ENCODE peak calls at places on chromosomes 5 and 9, in five cellular contexts. One of them, this sample, is unnamed.

GRCh38 chr5:115634343-115635132 is 8.7 kb upstream of the TMED7 start:
- DNase-seq in fibroblast of the conjunctiva: peak
- DNase-seq in fibroblast of the aortic adventitia: peak
- DNase-seq in posterior vena cava: peak
- DNase-seq in body of pancreas: peak
- DNase-seq in this sample: peak

GRCh38 chr9:96189995-96190394 is 112.0 kb downstream of the HSD17B3 start:
- DNase-seq in fibroblast of the conjunctiva: no peak
- DNase-seq in fibroblast of the aortic adventitia: no peak
- DNase-seq in posterior vena cava: peak
- DNase-seq in body of pancreas: no peak
- DNase-seq in this sample: no peak

GRCh38 chr9:131854906-131855504 is 115.1 kb upstream of the RAPGEF1 start:
- DNase-seq in fibroblast of the conjunctiva: no peak
- DNase-seq in fibroblast of the aortic adventitia: peak
- DNase-seq in posterior vena cava: no peak
- DNase-seq in body of pancreas: no peak
- DNase-seq in this sample: peak

GRCh38 chr9:110626109-110626829 is 42.3 kb upstream of the MUSK start:
- DNase-seq in fibroblast of the conjunctiva: peak
- DNase-seq in fibroblast of the aortic adventitia: peak
- DNase-seq in posterior vena cava: no peak
- DNase-seq in body of pancreas: no peak
- DNase-seq in this sample: peak

GRCh38 chr9:16358751-16359150 is 511.7 kb downstream of the BNC2 start:
- DNase-seq in fibroblast of the conjunctiva: no peak
- DNase-seq in fibroblast of the aortic adventitia: no peak
- DNase-seq in posterior vena cava: no peak
- DNase-seq in body of pancreas: no peak
- DNase-seq in this sample: no peak

GRCh38 chr5:131042021-131042789 is 122.9 kb downstream of the HINT1 start:
- DNase-seq in fibroblast of the conjunctiva: no peak
- DNase-seq in fibroblast of the aortic adventitia: no peak
- DNase-seq in posterior vena cava: no peak
- DNase-seq in body of pancreas: no peak
- DNase-seq in this sample: no peak

GRCh38 chr9:131282688-131283422 is 6.5 kb upstream of the FAM78A start:
- DNase-seq in fibroblast of the conjunctiva: no peak
- DNase-seq in fibroblast of the aortic adventitia: no peak
- DNase-seq in posterior vena cava: no peak
- DNase-seq in body of pancreas: no peak
- DNase-seq in this sample: peak

GRCh38 chr5:132254321-132254977 is 3.0 kb upstream of the PDLIM4 start:
- DNase-seq in fibroblast of the conjunctiva: no peak
- DNase-seq in fibroblast of the aortic adventitia: peak
- DNase-seq in posterior vena cava: peak
- DNase-seq in body of pancreas: peak
- DNase-seq in this sample: no peak

GRCh38 chr9:124869986-124870560 is 8.1 kb downstream of the ARPC5L start:
- DNase-seq in fibroblast of the conjunctiva: no peak
- DNase-seq in fibroblast of the aortic adventitia: no peak
- DNase-seq in posterior vena cava: peak
- DNase-seq in body of pancreas: peak
- DNase-seq in this sample: peak

GRCh38 chr9:71630371-71630770 is 137.9 kb downstream of the CEMIP2 start:
- DNase-seq in fibroblast of the conjunctiva: no peak
- DNase-seq in fibroblast of the aortic adventitia: no peak
- DNase-seq in posterior vena cava: no peak
- DNase-seq in body of pancreas: no peak
- DNase-seq in this sample: no peak

GRCh38 chr5:175385691-175386360 is 58.2 kb downstream of the DRD1 start:
- DNase-seq in fibroblast of the conjunctiva: no peak
- DNase-seq in fibroblast of the aortic adventitia: no peak
- DNase-seq in posterior vena cava: no peak
- DNase-seq in body of pancreas: no peak
- DNase-seq in this sample: peak

GRCh38 chr5:124859027-124859426 is 112.6 kb upstream of the ZNF608 start:
- DNase-seq in fibroblast of the conjunctiva: no peak
- DNase-seq in fibroblast of the aortic adventitia: no peak
- DNase-seq in posterior vena cava: no peak
- DNase-seq in body of pancreas: no peak
- DNase-seq in this sample: no peak

GRCh38 chr5:14386882-14387575 is 194.6 kb upstream of the OTULINL start:
- DNase-seq in fibroblast of the conjunctiva: no peak
- DNase-seq in fibroblast of the aortic adventitia: no peak
- DNase-seq in posterior vena cava: no peak
- DNase-seq in body of pancreas: no peak
- DNase-seq in this sample: peak

GRCh38 chr5:124263680-124264491 is 482.6 kb downstream of the ZNF608 start:
- DNase-seq in fibroblast of the conjunctiva: no peak
- DNase-seq in fibroblast of the aortic adventitia: no peak
- DNase-seq in posterior vena cava: no peak
- DNase-seq in body of pancreas: peak
- DNase-seq in this sample: no peak

GRCh38 chr9:121179930-121180681 is 21.6 kb downstream of the RAB14 start:
- DNase-seq in fibroblast of the conjunctiva: no peak
- DNase-seq in fibroblast of the aortic adventitia: no peak
- DNase-seq in posterior vena cava: no peak
- DNase-seq in body of pancreas: no peak
- DNase-seq in this sample: no peak

GRCh38 chr5:32232441-32233219 is 58.5 kb upstream of the GOLPH3 start:
- DNase-seq in fibroblast of the conjunctiva: peak
- DNase-seq in fibroblast of the aortic adventitia: peak
- DNase-seq in posterior vena cava: peak
- DNase-seq in body of pancreas: peak
- DNase-seq in this sample: peak

GRCh38 chr9:80522465-80522864 is 950.7 kb downstream of the TLE4 start:
- DNase-seq in fibroblast of the conjunctiva: no peak
- DNase-seq in fibroblast of the aortic adventitia: no peak
- DNase-seq in posterior vena cava: no peak
- DNase-seq in body of pancreas: no peak
- DNase-seq in this sample: peak

GRCh38 chr5:165029471-165029870 is 1524.1 kb downstream of the MAT2B start:
- DNase-seq in fibroblast of the conjunctiva: no peak
- DNase-seq in fibroblast of the aortic adventitia: no peak
- DNase-seq in posterior vena cava: no peak
- DNase-seq in body of pancreas: peak
- DNase-seq in this sample: peak

GRCh38 chr5:79263-79662 is 12.7 kb upstream of the PLEKHG4B start:
- DNase-seq in fibroblast of the conjunctiva: no peak
- DNase-seq in fibroblast of the aortic adventitia: no peak
- DNase-seq in posterior vena cava: no peak
- DNase-seq in body of pancreas: no peak
- DNase-seq in this sample: no peak

GRCh38 chr9:83955985-83956287 is 24.1 kb downstream of the HNRNPK start:
- DNase-seq in fibroblast of the conjunctiva: no peak
- DNase-seq in fibroblast of the aortic adventitia: no peak
- DNase-seq in posterior vena cava: no peak
- DNase-seq in body of pancreas: no peak
- DNase-seq in this sample: no peak

GRCh38 chr9:4717815-4718214 is 23.2 kb downstream of the AK3 start:
- DNase-seq in fibroblast of the conjunctiva: no peak
- DNase-seq in fibroblast of the aortic adventitia: no peak
- DNase-seq in posterior vena cava: no peak
- DNase-seq in body of pancreas: no peak
- DNase-seq in this sample: no peak

GRCh38 chr5:6190838-6191237 is 187.5 kb downstream of the MED10 start:
- DNase-seq in fibroblast of the conjunctiva: no peak
- DNase-seq in fibroblast of the aortic adventitia: no peak
- DNase-seq in posterior vena cava: no peak
- DNase-seq in body of pancreas: no peak
- DNase-seq in this sample: no peak

GRCh38 chr9:90641868-90642558 is 611 bp downstream of the DIRAS2 start:
- DNase-seq in fibroblast of the conjunctiva: no peak
- DNase-seq in fibroblast of the aortic adventitia: peak
- DNase-seq in posterior vena cava: no peak
- DNase-seq in body of pancreas: no peak
- DNase-seq in this sample: no peak

GRCh38 chr5:164302533-164303235 is 797.3 kb downstream of the MAT2B start:
- DNase-seq in fibroblast of the conjunctiva: no peak
- DNase-seq in fibroblast of the aortic adventitia: peak
- DNase-seq in posterior vena cava: no peak
- DNase-seq in body of pancreas: no peak
- DNase-seq in this sample: peak

GRCh38 chr9:79768199-79768598 is 196.4 kb downstream of the TLE4 start:
- DNase-seq in fibroblast of the conjunctiva: peak
- DNase-seq in fibroblast of the aortic adventitia: peak
- DNase-seq in posterior vena cava: no peak
- DNase-seq in body of pancreas: no peak
- DNase-seq in this sample: no peak

GRCh38 chr5:76737846-76738245 is 21.9 kb downstream of the F2R start:
- DNase-seq in fibroblast of the conjunctiva: no peak
- DNase-seq in fibroblast of the aortic adventitia: no peak
- DNase-seq in posterior vena cava: no peak
- DNase-seq in body of pancreas: no peak
- DNase-seq in this sample: no peak

GRCh38 chr5:102711525-102712240 is 43.4 kb upstream of the PAM start:
- DNase-seq in fibroblast of the conjunctiva: no peak
- DNase-seq in fibroblast of the aortic adventitia: no peak
- DNase-seq in posterior vena cava: no peak
- DNase-seq in body of pancreas: no peak
- DNase-seq in this sample: no peak

GRCh38 chr5:72141440-72142271 is 34.4 kb downstream of the MAP1B start:
- DNase-seq in fibroblast of the conjunctiva: peak
- DNase-seq in fibroblast of the aortic adventitia: peak
- DNase-seq in posterior vena cava: no peak
- DNase-seq in body of pancreas: no peak
- DNase-seq in this sample: peak

GRCh38 chr9:110058304-110058953 is 149.5 kb downstream of the C9orf152 start:
- DNase-seq in fibroblast of the conjunctiva: no peak
- DNase-seq in fibroblast of the aortic adventitia: peak
- DNase-seq in posterior vena cava: no peak
- DNase-seq in body of pancreas: peak
- DNase-seq in this sample: peak

GRCh38 chr9:20242767-20243166 is 379.5 kb downstream of the MLLT3 start:
- DNase-seq in fibroblast of the conjunctiva: no peak
- DNase-seq in fibroblast of the aortic adventitia: no peak
- DNase-seq in posterior vena cava: no peak
- DNase-seq in body of pancreas: no peak
- DNase-seq in this sample: no peak

GRCh38 chr9:131487621-131488031 is 15.1 kb upstream of the POMT1 start:
- DNase-seq in fibroblast of the conjunctiva: no peak
- DNase-seq in fibroblast of the aortic adventitia: no peak
- DNase-seq in posterior vena cava: no peak
- DNase-seq in body of pancreas: no peak
- DNase-seq in this sample: no peak

GRCh38 chr9:75636427-75637045 is 253.9 kb upstream of the PCSK5 start:
- DNase-seq in fibroblast of the conjunctiva: no peak
- DNase-seq in fibroblast of the aortic adventitia: no peak
- DNase-seq in posterior vena cava: no peak
- DNase-seq in body of pancreas: no peak
- DNase-seq in this sample: no peak

GRCh38 chr5:151014680-151015343 is 5.6 kb upstream of the GPX3 start:
- DNase-seq in fibroblast of the conjunctiva: no peak
- DNase-seq in fibroblast of the aortic adventitia: no peak
- DNase-seq in posterior vena cava: peak
- DNase-seq in body of pancreas: no peak
- DNase-seq in this sample: no peak

GRCh38 chr5:131264453-131265200 is 774 bp downstream of the CDC42SE2 start:
- DNase-seq in fibroblast of the conjunctiva: no peak
- DNase-seq in fibroblast of the aortic adventitia: peak
- DNase-seq in posterior vena cava: peak
- DNase-seq in body of pancreas: peak
- DNase-seq in this sample: peak

GRCh38 chr5:77066823-77067442 is 20.2 kb downstream of the ZBED3 start:
- DNase-seq in fibroblast of the conjunctiva: peak
- DNase-seq in fibroblast of the aortic adventitia: peak
- DNase-seq in posterior vena cava: peak
- DNase-seq in body of pancreas: no peak
- DNase-seq in this sample: peak

GRCh38 chr5:118832974-118833373 is 155.4 kb downstream of the DTWD2 start:
- DNase-seq in fibroblast of the conjunctiva: no peak
- DNase-seq in fibroblast of the aortic adventitia: no peak
- DNase-seq in posterior vena cava: no peak
- DNase-seq in body of pancreas: no peak
- DNase-seq in this sample: no peak

GRCh38 chr5:59036274-59036961 is 453.5 kb downstream of the RAB3C start:
- DNase-seq in fibroblast of the conjunctiva: peak
- DNase-seq in fibroblast of the aortic adventitia: peak
- DNase-seq in posterior vena cava: no peak
- DNase-seq in body of pancreas: no peak
- DNase-seq in this sample: peak

This sample was measured in fibroblast of lung.